ENCODE peak calls at places on chromosome 1, in ten cellular contexts. J is hepatocyte; S is coronary artery; H is neural crest cell; I is AG04449; L is breast epithelium; Z is RWPE1; U is B cell; F is tibial artery; N is CD8-positive, alpha-beta T cell. B is an unnamed sample.

GRCh38 chr1:147878022-147878421 is 24.6 kb upstream of the GJA8 start:
- DNase-seq in J (no peak), S (no peak), H (no peak), I (no peak), L (no peak), Z (no peak), U (no peak), F (no peak), N (no peak), B (no peak)

GRCh38 chr1:184212649-184213314 is 161.3 kb downstream of the TSEN15 start:
- DNase-seq in J (peak), S (no peak), H (no peak), I (peak), L (peak), Z (peak), U (no peak), F (no peak), N (no peak), B (no peak)

GRCh38 chr1:160819186-160819585 is 23.2 kb downstream of the LY9 start:
- DNase-seq in J (no peak), S (no peak), H (no peak), I (no peak), L (no peak), Z (no peak), U (no peak), F (no peak), N (no peak), B (no peak)

GRCh38 chr1:214551052-214551435 is 358 bp downstream of the PTPN14 start:
- DNase-seq in J (peak), S (peak), H (no peak), I (no peak), L (peak), Z (no peak), U (no peak), F (peak), N (no peak), B (peak)

GRCh38 chr1:54679706-54680105 is 36.0 kb upstream of the TTC4 start:
- DNase-seq in J (no peak), S (no peak), H (no peak), I (no peak), L (no peak), Z (no peak), U (no peak), F (no peak), N (no peak), B (no peak)

GRCh38 chr1:175152006-175152652 is 40.4 kb downstream of the KIAA0040 start:
- DNase-seq in J (peak), S (no peak), H (peak), I (no peak), L (peak), Z (peak), U (peak), F (no peak), N (peak), B (peak)

GRCh38 chr1:64387382-64388066 is 82.4 kb upstream of the CACHD1 start:
- DNase-seq in J (no peak), S (no peak), H (no peak), I (no peak), L (no peak), Z (no peak), U (no peak), F (no peak), N (no peak), B (no peak)

GRCh38 chr1:168755800-168756418 is 26.9 kb upstream of the DPT start:
- DNase-seq in J (no peak), S (no peak), H (no peak), I (no peak), L (no peak), Z (no peak), U (no peak), F (no peak), N (no peak), B (no peak)

GRCh38 chr1:21869620-21870121 is 57.6 kb downstream of the LDLRAD2 start:
- DNase-seq in J (peak), S (peak), H (no peak), I (peak), L (peak), Z (peak), U (no peak), F (peak), N (no peak), B (no peak)

GRCh38 chr1:88877382-88877825 is 14.0 kb downstream of the GTF2B start:
- DNase-seq in J (peak), S (no peak), H (no peak), I (no peak), L (no peak), Z (peak), U (peak), F (no peak), N (no peak), B (no peak)

GRCh38 chr1:226654046-226654445 is 85.0 kb downstream of the ITPKB start:
- DNase-seq in J (peak), S (no peak), H (no peak), I (no peak), L (no peak), Z (no peak), U (no peak), F (no peak), N (peak), B (no peak)

GRCh38 chr1:146034976-146035469 is 13.5 kb upstream of the HJV start:
- DNase-seq in J (no peak), S (no peak), H (no peak), I (no peak), L (no peak), Z (no peak), U (no peak), F (no peak), N (no peak), B (no peak)

GRCh38 chr1:53292690-53293089 is 35.2 kb downstream of the LRP8 start:
- DNase-seq in J (no peak), S (no peak), H (no peak), I (no peak), L (no peak), Z (no peak), U (peak), F (no peak), N (no peak), B (no peak)

GRCh38 chr1:53289050-53289429 is 38.8 kb downstream of the LRP8 start:
- DNase-seq in J (no peak), S (no peak), H (no peak), I (no peak), L (no peak), Z (no peak), U (no peak), F (no peak), N (no peak), B (no peak)

GRCh38 chr1:53294557-53294956 is 33.3 kb downstream of the LRP8 start:
- DNase-seq in J (peak), S (no peak), H (no peak), I (peak), L (no peak), Z (peak), U (no peak), F (no peak), N (no peak), B (no peak)

GRCh38 chr1:53293123-53293522 is 34.7 kb downstream of the LRP8 start:
- DNase-seq in J (no peak), S (peak), H (no peak), I (no peak), L (no peak), Z (no peak), U (no peak), F (peak), N (no peak), B (no peak)

GRCh38 chr1:53291574-53291973 is 36.3 kb downstream of the LRP8 start:
- DNase-seq in J (no peak), S (no peak), H (no peak), I (no peak), L (no peak), Z (no peak), U (no peak), F (no peak), N (no peak), B (no peak)
- TF ChIP-seq CTCF in J (no peak), S (no peak), H (no peak), I (no peak), L (no peak), Z (no peak), U (no peak), F (no peak), N (no peak), B (no peak)

DNA sequence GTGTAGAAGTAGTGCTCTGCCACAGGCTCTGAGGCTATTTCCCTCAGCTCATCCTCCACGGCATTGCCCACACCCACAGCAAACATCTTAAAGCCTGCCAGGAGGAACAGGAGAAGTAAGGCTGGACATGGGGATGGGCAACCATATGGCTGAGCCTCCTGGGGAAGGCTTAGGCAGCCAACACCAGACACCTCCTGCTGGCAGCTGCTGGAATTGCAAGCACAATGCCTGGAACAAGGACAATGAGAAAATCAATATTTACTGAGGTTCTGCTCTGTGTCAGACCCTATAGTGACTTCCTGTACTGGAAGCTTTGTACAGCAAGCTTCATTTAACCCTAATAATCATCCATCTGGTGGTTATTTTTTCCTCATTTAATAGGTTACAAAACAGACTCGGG is 8.2 kb downstream of the MATN1 start:
- DNase-seq in J (no peak), S (no peak), H (peak), I (no peak), L (no peak), Z (no peak), U (peak), F (no peak), N (no peak), B (no peak)
- TF ChIP-seq CTCF in J (peak), S (no peak), H (peak), I (peak), L (no peak), Z (no peak), U (peak), F (no peak), N (peak), B (peak)

GRCh38 chr1:156600733-156601121 is 552 bp downstream of the GPATCH4 start:
- DNase-seq in J (no peak), S (no peak), H (no peak), I (no peak), L (no peak), Z (no peak), U (no peak), F (no peak), N (no peak), B (no peak)

GRCh38 chr1:156599811-156600210 is 1.5 kb downstream of the GPATCH4 start:
- DNase-seq in J (no peak), S (no peak), H (no peak), I (no peak), L (no peak), Z (no peak), U (peak), F (no peak), N (no peak), B (no peak)

GRCh38 chr1:156601122-156601830 is at the start of gene GPATCH4:
- DNase-seq in J (peak), S (peak), H (peak), I (peak), L (peak), Z (peak), U (peak), F (peak), N (peak), B (no peak)

GRCh38 chr1:156601892-156602291 is 613 bp upstream of the GPATCH4 start:
- DNase-seq in J (no peak), S (no peak), H (no peak), I (no peak), L (no peak), Z (no peak), U (peak), F (no peak), N (no peak), B (no peak)

GRCh38 chr1:156602557-156602993 is 1.3 kb upstream of the GPATCH4 start:
- DNase-seq in J (no peak), S (no peak), H (no peak), I (no peak), L (peak), Z (peak), U (no peak), F (no peak), N (no peak), B (no peak)
- TF ChIP-seq CTCF in J (peak), S (no peak), H (peak), I (no peak), L (no peak), Z (peak), U (peak), F (no peak), N (peak), B (peak)

GRCh38 chr1:115184951-115185331 is 95.6 kb upstream of the TSPAN2 start:
- DNase-seq in J (no peak), S (peak), H (no peak), I (no peak), L (no peak), Z (peak), U (no peak), F (peak), N (no peak), B (no peak)

GRCh38 chr1:115183711-115184259 is 94.5 kb upstream of the TSPAN2 start:
- DNase-seq in J (peak), S (no peak), H (no peak), I (no peak), L (peak), Z (no peak), U (no peak), F (no peak), N (no peak), B (no peak)

GRCh38 chr1:115185351-115185750 is 96.0 kb upstream of the TSPAN2 start:
- DNase-seq in J (no peak), S (no peak), H (no peak), I (no peak), L (no peak), Z (no peak), U (no peak), F (peak), N (no peak), B (no peak)

GRCh38 chr1:115183158-115183557 is 93.9 kb upstream of the TSPAN2 start:
- DNase-seq in J (no peak), S (no peak), H (no peak), I (no peak), L (no peak), Z (no peak), U (no peak), F (no peak), N (no peak), B (no peak)

DNA sequence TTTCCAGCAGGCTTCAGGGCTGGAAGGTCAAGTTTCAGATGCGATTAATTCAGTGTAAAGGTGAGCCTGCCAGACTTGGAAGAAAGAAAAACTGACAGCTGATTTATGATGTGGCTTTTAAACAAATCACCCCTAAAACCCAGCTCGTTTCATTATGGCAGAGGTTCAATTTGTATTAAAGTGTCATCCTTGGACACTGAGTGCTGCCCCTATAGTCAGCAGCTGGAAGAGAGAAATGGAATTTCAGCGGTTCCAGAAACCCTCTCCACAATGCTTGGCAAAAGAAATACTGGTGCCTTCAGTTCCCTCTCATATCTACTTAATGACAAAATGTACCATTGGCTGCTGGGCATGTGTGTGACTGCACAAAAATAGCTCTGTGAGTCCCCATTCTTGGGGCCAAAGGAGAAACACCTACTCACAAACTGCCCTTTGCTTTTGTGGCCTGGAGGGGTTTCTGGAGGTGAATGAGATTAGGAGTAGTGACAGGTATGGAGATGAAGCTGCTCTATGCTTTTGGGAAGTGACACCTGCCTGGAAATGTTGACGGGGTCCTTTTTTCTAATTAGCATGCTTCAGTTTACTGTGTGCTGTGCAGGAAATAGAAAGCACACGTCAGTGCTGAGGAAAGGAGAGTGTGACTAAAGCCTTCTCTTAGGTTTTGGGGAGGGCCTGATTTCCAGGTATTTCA is 95.1 kb upstream of the TSPAN2 start:
- DNase-seq in J (no peak), S (no peak), H (no peak), I (no peak), L (no peak), Z (no peak), U (no peak), F (no peak), N (no peak), B (no peak)
- TF ChIP-seq CTCF in J (no peak), S (no peak), H (no peak), I (no peak), L (no peak), Z (no peak), U (no peak), F (peak), N (no peak), B (no peak)

DNA sequence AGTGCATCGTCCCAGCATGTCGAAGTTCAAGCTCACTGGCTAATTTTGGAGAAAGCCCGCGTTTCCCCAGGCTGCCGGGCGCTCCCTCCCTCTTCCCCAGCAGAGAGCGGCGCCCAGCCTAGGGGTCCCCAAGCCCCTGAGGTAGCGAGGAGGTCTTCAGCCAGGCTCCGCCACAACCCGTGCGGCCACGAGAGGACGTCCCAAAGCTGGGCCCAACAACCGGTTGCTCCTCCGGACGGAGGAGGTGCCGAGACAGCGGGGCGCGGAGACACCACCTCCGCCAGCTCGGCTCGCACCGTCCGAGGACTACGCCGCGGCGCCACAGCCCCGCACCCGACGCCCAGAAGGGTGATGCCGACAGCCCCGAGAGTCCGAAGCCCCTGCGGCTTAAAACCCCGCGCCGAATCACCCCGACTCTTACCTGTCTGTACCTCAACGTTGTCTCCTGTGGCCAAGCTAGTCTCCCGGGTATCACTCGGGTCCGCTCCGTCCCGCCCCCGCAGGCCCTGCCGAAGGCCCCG is at the start of gene DENND2C:
- DNase-seq in J (no peak), S (no peak), H (no peak), I (no peak), L (no peak), Z (no peak), U (no peak), F (no peak), N (no peak), B (peak)
- TF ChIP-seq CTCF in J (no peak), S (no peak), H (peak), I (peak), L (no peak), Z (no peak), U (no peak), F (no peak), N (no peak), B (no peak)

B was measured in progenitor cell of endocrine pancreas.